ENCODE peak calls at places on chromosomes 3 and 15, in ten cellular contexts. One of them, this sample, is unnamed.

GRCh38 chr15:94674251-94674650 is 442.9 kb downstream of the MCTP2 start:
- DNase-seq in sigmoid colon: no peak
- DNase-seq in SK-N-SH: no peak
- DNase-seq in hepatocyte: no peak
- DNase-seq in A673: no peak
- DNase-seq in fibroblast of lung: peak
- DNase-seq in body of pancreas: no peak
- DNase-seq in left lung: no peak
- DNase-seq in AG04450: no peak
- DNase-seq in Peyer's patch: no peak
- DNase-seq in this sample: no peak

GRCh38 chr3:15610083-15610482 is 8.5 kb downstream of the BTD start:
- DNase-seq in A673: no peak
- DNase-seq in SK-N-SH: no peak
- DNase-seq in sigmoid colon: peak
- DNase-seq in hepatocyte: peak
- DNase-seq in AG04450: no peak
- DNase-seq in body of pancreas: peak
- DNase-seq in Peyer's patch: no peak
- DNase-seq in fibroblast of lung: peak
- DNase-seq in left lung: peak
- DNase-seq in this sample: no peak

GRCh38 chr15:71697236-71697635 is 113.1 kb upstream of the NR2E3 start:
- DNase-seq in left lung: no peak
- DNase-seq in fibroblast of lung: no peak
- DNase-seq in Peyer's patch: no peak
- DNase-seq in AG04450: no peak
- DNase-seq in SK-N-SH: no peak
- DNase-seq in body of pancreas: no peak
- DNase-seq in A673: no peak
- DNase-seq in hepatocyte: no peak
- DNase-seq in sigmoid colon: no peak
- DNase-seq in this sample: no peak

GRCh38 chr15:38687340-38687739 is 122.7 kb upstream of the RASGRP1 start:
- DNase-seq in Peyer's patch: no peak
- DNase-seq in AG04450: no peak
- DNase-seq in sigmoid colon: no peak
- DNase-seq in body of pancreas: no peak
- DNase-seq in SK-N-SH: no peak
- DNase-seq in fibroblast of lung: peak
- DNase-seq in A673: no peak
- DNase-seq in hepatocyte: no peak
- DNase-seq in left lung: no peak
- DNase-seq in this sample: no peak

GRCh38 chr3:48716508-48716981 is 476 bp downstream of the IP6K2 start:
- DNase-seq in AG04450: no peak
- DNase-seq in A673: peak
- DNase-seq in left lung: peak
- DNase-seq in hepatocyte: no peak
- DNase-seq in sigmoid colon: peak
- DNase-seq in Peyer's patch: no peak
- DNase-seq in body of pancreas: no peak
- DNase-seq in fibroblast of lung: peak
- DNase-seq in SK-N-SH: peak
- DNase-seq in this sample: no peak

GRCh38 chr3:73681610-73682009 is 56.9 kb upstream of the PDZRN3 start:
- DNase-seq in body of pancreas: no peak
- DNase-seq in sigmoid colon: no peak
- DNase-seq in fibroblast of lung: peak
- DNase-seq in left lung: no peak
- DNase-seq in hepatocyte: no peak
- DNase-seq in A673: no peak
- DNase-seq in AG04450: peak
- DNase-seq in Peyer's patch: no peak
- DNase-seq in SK-N-SH: no peak
- DNase-seq in this sample: no peak

GRCh38 chr3:37520802-37521350 is 340.8 kb upstream of the CTDSPL start:
- DNase-seq in AG04450: no peak
- DNase-seq in Peyer's patch: no peak
- DNase-seq in A673: no peak
- DNase-seq in SK-N-SH: peak
- DNase-seq in fibroblast of lung: peak
- DNase-seq in body of pancreas: no peak
- DNase-seq in hepatocyte: no peak
- DNase-seq in sigmoid colon: no peak
- DNase-seq in left lung: no peak
- DNase-seq in this sample: no peak

GRCh38 chr3:141405025-141405424 is 36.7 kb downstream of the ZBTB38 start:
- DNase-seq in A673: no peak
- DNase-seq in body of pancreas: no peak
- DNase-seq in fibroblast of lung: peak
- DNase-seq in AG04450: no peak
- DNase-seq in hepatocyte: no peak
- DNase-seq in sigmoid colon: no peak
- DNase-seq in Peyer's patch: no peak
- DNase-seq in left lung: no peak
- DNase-seq in SK-N-SH: no peak
- DNase-seq in this sample: no peak

GRCh38 chr3:122246214-122246613 is 62.7 kb downstream of the CASR start:
- DNase-seq in Peyer's patch: no peak
- DNase-seq in body of pancreas: no peak
- DNase-seq in sigmoid colon: no peak
- DNase-seq in left lung: no peak
- DNase-seq in hepatocyte: no peak
- DNase-seq in A673: no peak
- DNase-seq in fibroblast of lung: peak
- DNase-seq in AG04450: no peak
- DNase-seq in SK-N-SH: no peak
- DNase-seq in this sample: no peak

DNA sequence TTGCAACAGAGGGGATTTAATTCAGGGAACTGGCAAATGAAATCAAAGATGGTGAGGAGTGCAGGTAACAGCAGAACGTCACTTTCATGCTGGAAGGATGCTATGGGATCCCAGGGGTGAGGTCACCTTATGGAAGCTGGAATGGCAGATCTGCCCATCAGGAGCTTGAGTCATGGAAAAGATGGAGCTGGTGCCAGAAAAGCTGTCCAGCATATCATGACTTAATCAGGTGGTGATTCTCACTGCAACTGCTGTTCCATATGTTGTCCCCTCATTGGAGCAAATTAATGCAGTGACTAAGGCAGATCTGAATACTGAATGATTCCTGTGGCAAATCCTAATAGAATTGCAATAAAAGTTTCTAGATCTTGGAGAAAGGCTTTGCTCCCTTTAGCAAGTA is 38.4 kb downstream of the HHLA2 start:
- DNase-seq in Peyer's patch: no peak
- DNase-seq in hepatocyte: no peak
- DNase-seq in sigmoid colon: no peak
- DNase-seq in fibroblast of lung: peak
- DNase-seq in AG04450: no peak
- DNase-seq in SK-N-SH: no peak
- DNase-seq in body of pancreas: no peak
- DNase-seq in A673: no peak
- DNase-seq in left lung: no peak
- DNase-seq in this sample: no peak
- H3K4me3 ChIP-seq in Peyer's patch: no peak
- H3K4me3 ChIP-seq in hepatocyte: no peak
- H3K4me3 ChIP-seq in sigmoid colon: no peak
- H3K4me3 ChIP-seq in fibroblast of lung: no peak
- H3K4me3 ChIP-seq in AG04450: no peak
- H3K4me3 ChIP-seq in SK-N-SH: no peak
- H3K4me3 ChIP-seq in body of pancreas: no peak
- H3K4me3 ChIP-seq in A673: no peak
- H3K4me3 ChIP-seq in left lung: no peak
- H3K4me3 ChIP-seq in this sample: no peak

GRCh38 chr15:40875996-40876740 is 2.1 kb upstream of the RHOV start:
- DNase-seq in body of pancreas: no peak
- DNase-seq in SK-N-SH: no peak
- DNase-seq in Peyer's patch: no peak
- DNase-seq in AG04450: no peak
- DNase-seq in A673: no peak
- DNase-seq in fibroblast of lung: no peak
- DNase-seq in left lung: no peak
- DNase-seq in sigmoid colon: no peak
- DNase-seq in hepatocyte: no peak
- DNase-seq in this sample: no peak
- TF ChIP-seq CTCF in body of pancreas: no peak
- TF ChIP-seq CTCF in SK-N-SH: no peak
- TF ChIP-seq CTCF in Peyer's patch: no peak
- TF ChIP-seq CTCF in AG04450: no peak
- TF ChIP-seq CTCF in A673: no peak
- TF ChIP-seq CTCF in fibroblast of lung: no peak
- TF ChIP-seq CTCF in left lung: no peak
- TF ChIP-seq CTCF in sigmoid colon: no peak
- TF ChIP-seq CTCF in hepatocyte: no peak
- TF ChIP-seq CTCF in this sample: no peak

DNA sequence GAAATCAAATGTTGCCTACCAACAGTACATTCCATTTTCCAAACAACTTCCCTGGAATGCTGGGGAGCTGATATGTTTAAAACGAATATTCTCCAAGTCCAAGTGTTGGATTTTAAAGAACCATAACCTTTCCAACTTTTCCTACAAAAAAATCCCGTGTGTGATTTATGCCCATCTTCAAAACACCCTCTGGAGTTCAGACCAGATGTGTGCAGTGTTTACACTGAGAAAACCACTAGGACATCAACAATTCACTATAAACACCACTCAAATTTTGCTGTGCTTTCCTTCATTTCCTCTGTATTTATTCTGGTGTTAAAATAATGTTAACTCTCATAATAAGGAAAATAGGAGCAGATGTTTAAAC is 2.4 kb downstream of the VGLL4 start:
- DNase-seq in fibroblast of lung: no peak
- DNase-seq in left lung: no peak
- DNase-seq in body of pancreas: no peak
- DNase-seq in AG04450: peak
- DNase-seq in Peyer's patch: no peak
- DNase-seq in sigmoid colon: no peak
- DNase-seq in A673: no peak
- DNase-seq in hepatocyte: no peak
- DNase-seq in SK-N-SH: no peak
- DNase-seq in this sample: no peak
- H3K4me3 ChIP-seq in fibroblast of lung: peak
- H3K4me3 ChIP-seq in left lung: peak
- H3K4me3 ChIP-seq in body of pancreas: no peak
- H3K4me3 ChIP-seq in AG04450: peak
- H3K4me3 ChIP-seq in Peyer's patch: no peak
- H3K4me3 ChIP-seq in sigmoid colon: peak
- H3K4me3 ChIP-seq in A673: peak
- H3K4me3 ChIP-seq in hepatocyte: peak
- H3K4me3 ChIP-seq in SK-N-SH: peak
- H3K4me3 ChIP-seq in this sample: peak

DNA sequence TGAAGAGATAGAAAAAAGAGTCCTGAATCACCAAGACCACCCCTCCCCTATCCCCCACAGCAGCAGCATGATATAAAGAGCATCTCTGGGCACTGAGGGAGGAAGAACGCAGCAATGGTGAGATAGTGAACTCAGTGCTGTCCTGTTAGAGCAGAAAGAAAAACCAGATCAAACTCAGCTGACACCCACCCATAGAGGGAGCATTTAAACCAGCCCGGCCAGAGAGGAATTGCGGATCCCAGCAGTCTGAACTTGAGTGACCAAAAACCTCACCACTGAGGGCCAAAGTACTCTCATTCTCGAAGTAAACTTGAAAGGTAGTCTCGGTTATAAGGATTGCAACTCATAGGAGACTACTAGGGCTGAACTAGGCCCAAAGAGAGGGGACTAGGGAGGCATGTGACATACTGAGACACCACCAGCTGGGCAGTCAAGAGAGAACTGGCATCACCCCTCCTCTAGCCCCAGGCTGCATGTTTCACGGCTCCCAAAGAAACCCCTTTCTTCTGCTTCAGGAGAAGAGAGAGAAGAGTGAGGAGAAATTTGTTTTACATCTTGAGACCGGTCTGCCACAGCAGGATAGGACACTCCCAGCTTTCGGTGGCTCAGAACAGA is 39.2 kb upstream of the TGFBR2 start:
- DNase-seq in SK-N-SH: no peak
- DNase-seq in body of pancreas: no peak
- DNase-seq in Peyer's patch: no peak
- DNase-seq in fibroblast of lung: no peak
- DNase-seq in AG04450: no peak
- DNase-seq in left lung: no peak
- DNase-seq in sigmoid colon: no peak
- DNase-seq in hepatocyte: no peak
- DNase-seq in A673: no peak
- DNase-seq in this sample: no peak
- TF ChIP-seq CTCF in SK-N-SH: no peak
- TF ChIP-seq CTCF in body of pancreas: peak
- TF ChIP-seq CTCF in Peyer's patch: no peak
- TF ChIP-seq CTCF in fibroblast of lung: no peak
- TF ChIP-seq CTCF in AG04450: no peak
- TF ChIP-seq CTCF in left lung: no peak
- TF ChIP-seq CTCF in sigmoid colon: no peak
- TF ChIP-seq CTCF in hepatocyte: peak
- TF ChIP-seq CTCF in A673: no peak
- TF ChIP-seq CTCF in this sample: peak

GRCh38 chr3:66497288-66497972 is 3.4 kb downstream of the LRIG1 start:
- DNase-seq in AG04450: no peak
- DNase-seq in Peyer's patch: no peak
- DNase-seq in sigmoid colon: no peak
- DNase-seq in hepatocyte: no peak
- DNase-seq in fibroblast of lung: no peak
- DNase-seq in SK-N-SH: no peak
- DNase-seq in A673: no peak
- DNase-seq in left lung: no peak
- DNase-seq in body of pancreas: peak
- DNase-seq in this sample: no peak
- H3K4me3 ChIP-seq in AG04450: peak
- H3K4me3 ChIP-seq in Peyer's patch: no peak
- H3K4me3 ChIP-seq in sigmoid colon: peak
- H3K4me3 ChIP-seq in hepatocyte: no peak
- H3K4me3 ChIP-seq in fibroblast of lung: peak
- H3K4me3 ChIP-seq in SK-N-SH: no peak
- H3K4me3 ChIP-seq in A673: peak
- H3K4me3 ChIP-seq in left lung: no peak
- H3K4me3 ChIP-seq in body of pancreas: peak
- H3K4me3 ChIP-seq in this sample: no peak

This sample was measured in BE2C.